ENCODE peak calls at places on chromosomes 11 and 22, in eight cellular contexts. S, W, P, X, B, V, I and N are unnamed samples.

GRCh38 chr22:27242111-27242436 is 559.5 kb downstream of the MN1 start:
- DNase-seq in S (no peak), W (no peak), P (no peak), X (no peak), B (no peak), V (no peak), I (no peak), N (no peak)

GRCh38 chr11:116930586-116930985 is 93.2 kb upstream of the APOA1 start:
- DNase-seq in S (no peak), W (no peak), P (no peak), X (peak; percentile 21), B (no peak), V (no peak), I (no peak), N (no peak)

GRCh38 chr22:27318516-27318915 is 483.0 kb downstream of the MN1 start:
- DNase-seq in S (no peak), W (no peak), P (no peak), X (peak; percentile 0), B (peak; percentile 37), V (no peak), I (no peak), N (no peak)

GRCh38 chr11:134008593-134008992 is 51.8 kb upstream of the IGSF9B start:
- DNase-seq in S (no peak), W (no peak), P (no peak), X (no peak), B (no peak), V (no peak), I (no peak), N (no peak)

GRCh38 chr11:65744699-65745042 is 24.1 kb upstream of the RNASEH2C start:
- DNase-seq in S (no peak), W (no peak), P (no peak), X (no peak), B (no peak), V (no peak), I (no peak), N (no peak)

GRCh38 chr11:68461284-68461861 is 821 bp downstream of the PPP6R3 start:
- DNase-seq in S (peak; percentile 19), W (no peak), P (no peak), X (peak; percentile 37), B (peak; percentile 54), V (no peak), I (no peak), N (peak; percentile 30)

GRCh38 chr11:57781529-57781943 is 19.9 kb downstream of the CTNND1 start:
- DNase-seq in S (no peak), W (no peak), P (no peak), X (peak; percentile 99), B (peak; percentile 58), V (no peak), I (no peak), N (no peak)

GRCh38 chr11:128125723-128126122 is 461.6 kb downstream of the ETS1 start:
- DNase-seq in S (no peak), W (no peak), P (no peak), X (no peak), B (no peak), V (no peak), I (no peak), N (no peak)

GRCh38 chr22:44108806-44109385 is 71.8 kb upstream of the PARVG start:
- DNase-seq in S (no peak), W (no peak), P (no peak), X (no peak), B (no peak), V (peak; percentile 32), I (no peak), N (peak; percentile 3)

GRCh38 chr22:48224332-48224731 is 1461.9 kb downstream of the TBC1D22A start:
- DNase-seq in S (no peak), W (no peak), P (peak; percentile 38), X (no peak), B (no peak), V (no peak), I (no peak), N (no peak)

GRCh38 chr11:4459470-4459869 is 10.4 kb downstream of the OR52K2 start:
- DNase-seq in S (no peak), W (no peak), P (no peak), X (no peak), B (no peak), V (no peak), I (no peak), N (peak; percentile 39)

GRCh38 chr11:9219115-9219514 is 46.0 kb downstream of the DENND5A start:
- DNase-seq in S (no peak), W (no peak), P (no peak), X (no peak), B (peak; percentile 70), V (no peak), I (no peak), N (no peak)

GRCh38 chr22:22410121-22410520 is 98.4 kb downstream of the ZNF280B start:
- DNase-seq in S (no peak), W (no peak), P (peak; percentile 57), X (no peak), B (no peak), V (peak; percentile 61), I (no peak), N (no peak)

GRCh38 chr11:35059040-35059439 is 79.9 kb upstream of the CD44 start:
- DNase-seq in S (no peak), W (no peak), P (no peak), X (no peak), B (no peak), V (no peak), I (no peak), N (no peak)

GRCh38 chr11:128896356-128896755 is 5.2 kb downstream of the KCNJ5 start:
- DNase-seq in S (no peak), W (no peak), P (no peak), X (no peak), B (no peak), V (no peak), I (no peak), N (no peak)

GRCh38 chr11:12803086-12803826 is 129.0 kb downstream of the TEAD1 start:
- DNase-seq in S (no peak), W (no peak), P (no peak), X (peak; percentile 66), B (peak; percentile 77), V (no peak), I (no peak), N (no peak)

GRCh38 chr11:78253797-78254196 is 65.1 kb downstream of the USP35 start:
- DNase-seq in S (no peak), W (no peak), P (no peak), X (no peak), B (peak; percentile 17), V (no peak), I (no peak), N (no peak)

GRCh38 chr11:61551630-61552029 is 29.2 kb downstream of the SYT7 start:
- DNase-seq in S (no peak), W (no peak), P (peak; percentile 73), X (no peak), B (peak; percentile 4), V (no peak), I (no peak), N (no peak)

GRCh38 chr11:13343931-13344717 is 66.5 kb downstream of the BMAL1 start:
- DNase-seq in S (peak; percentile 67), W (peak; percentile 53), P (peak; percentile 74), X (peak; percentile 59), B (peak; percentile 88), V (peak; percentile 70), I (no peak), N (peak; percentile 36)

GRCh38 chr22:29872145-29872893 is 10.7 kb upstream of the MTMR3 start:
- DNase-seq in S (no peak), W (no peak), P (no peak), X (no peak), B (no peak), V (peak; percentile 83), I (no peak), N (no peak)

GRCh38 chr22:32204856-32205722 is at the start of gene RFPL2:
- DNase-seq in S (peak; percentile 45), W (no peak), P (no peak), X (no peak), B (peak; percentile 56), V (no peak), I (no peak), N (peak; percentile 64)

GRCh38 chr11:61972796-61973602 is 5.6 kb upstream of the FTH1 start:
- DNase-seq in S (no peak), W (no peak), P (no peak), X (peak; percentile 97), B (peak; percentile 57), V (no peak), I (no peak), N (peak; percentile 72)

GRCh38 chr11:78414321-78415051 is 3.1 kb downstream of the GAB2 start:
- DNase-seq in S (no peak), W (no peak), P (no peak), X (peak; percentile 50), B (peak; percentile 55), V (no peak), I (no peak), N (no peak)

GRCh38 chr11:11620251-11620965 is 1.4 kb downstream of the GALNT18 start:
- DNase-seq in S (no peak), W (no peak), P (peak; percentile 63), X (no peak), B (peak; percentile 33), V (peak; percentile 73), I (no peak), N (peak; percentile 68)

GRCh38 chr11:106309070-106309684 is 231.7 kb downstream of the AASDHPPT start:
- DNase-seq in S (no peak), W (no peak), P (no peak), X (no peak), B (no peak), V (no peak), I (no peak), N (no peak)

GRCh38 chr11:100515087-100515486 is 172.0 kb upstream of the ARHGAP42 start:
- DNase-seq in S (no peak), W (no peak), P (no peak), X (peak; percentile 47), B (no peak), V (no peak), I (no peak), N (no peak)

GRCh38 chr11:32334822-32335221 is 100.5 kb downstream of the WT1 start:
- DNase-seq in S (no peak), W (no peak), P (no peak), X (no peak), B (peak; percentile 21), V (no peak), I (no peak), N (no peak)

GRCh38 chr11:110172666-110173065 is 79.5 kb downstream of the ZC3H12C start:
- DNase-seq in S (no peak), W (no peak), P (peak; percentile 36), X (no peak), B (no peak), V (no peak), I (no peak), N (no peak)

GRCh38 chr11:69337211-69337721 is 43.3 kb downstream of the MYEOV start:
- DNase-seq in S (no peak), W (peak; percentile 6), P (peak; percentile 50), X (no peak), B (no peak), V (no peak), I (no peak), N (no peak)

GRCh38 chr11:126318642-126319373 is 14.9 kb downstream of the DCPS start:
- DNase-seq in S (no peak), W (no peak), P (peak; percentile 71), X (no peak), B (no peak), V (no peak), I (no peak), N (no peak)

GRCh38 chr11:123111465-123111864 is 49.5 kb upstream of the HSPA8 start:
- DNase-seq in S (no peak), W (no peak), P (no peak), X (peak; percentile 71), B (peak; percentile 62), V (no peak), I (no peak), N (no peak)

GRCh38 chr11:8671242-8671641 is 11.2 kb downstream of the TRIM66 start:
- DNase-seq in S (no peak), W (no peak), P (peak; percentile 80), X (no peak), B (peak; percentile 94), V (peak; percentile 55), I (no peak), N (no peak)